ENCODE peak calls at places on chromosomes 16 and 17, in nine cellular contexts. I is lower leg skin, T is heart left ventricle, W is A549, O is HCT116, P is breast epithelium, F is tibial nerve, J is right lobe of liver, C is transverse colon. H is an unnamed sample.

GRCh38 chr17:57585341-57586098 is 159.6 kb downstream of the CCDC182 start:
- DNase-seq in I (no peak), T (no peak), W (no peak), O (no peak), P (no peak), F (no peak), J (no peak), C (no peak), H (peak)

GRCh38 chr17:64480951-64481350 is 15.9 kb downstream of the POLG2 start:
- DNase-seq in I (no peak), T (no peak), W (no peak), O (no peak), P (no peak), F (no peak), J (no peak), C (no peak), H (no peak)

GRCh38 chr17:59963738-59964454 is 644 bp downstream of the RNFT1 start:
- DNase-seq in I (no peak), T (peak), W (peak), O (no peak), P (no peak), F (peak), J (peak), C (peak), H (no peak)

GRCh38 chr17:36691606-36692005 is 90.2 kb downstream of the MRM1 start:
- DNase-seq in I (no peak), T (no peak), W (no peak), O (no peak), P (no peak), F (no peak), J (no peak), C (no peak), H (no peak)

GRCh38 chr17:57114085-57114673 is 29.1 kb downstream of the AKAP1 start:
- DNase-seq in I (peak), T (no peak), W (peak), O (no peak), P (no peak), F (peak), J (peak), C (peak), H (no peak)

GRCh38 chr17:57442401-57442823 is 186.1 kb downstream of the MSI2 start:
- DNase-seq in I (no peak), T (no peak), W (no peak), O (no peak), P (no peak), F (no peak), J (no peak), C (no peak), H (no peak)

GRCh38 chr17:76261421-76262215 is 3.5 kb upstream of the UBALD2 start:
- DNase-seq in I (no peak), T (no peak), W (no peak), O (no peak), P (no peak), F (no peak), J (no peak), C (no peak), H (peak)

GRCh38 chr17:74201250-74201649 is 2.2 kb upstream of the RPL38 start:
- DNase-seq in I (no peak), T (no peak), W (no peak), O (no peak), P (no peak), F (peak), J (no peak), C (peak), H (no peak)

GRCh38 chr16:22189473-22190168 is 16.5 kb upstream of the EEF2K start:
- DNase-seq in I (peak), T (peak), W (no peak), O (no peak), P (peak), F (peak), J (peak), C (peak), H (peak)

GRCh38 chr17:622356-622755 is 92.3 kb downstream of the VPS53 start:
- DNase-seq in I (no peak), T (no peak), W (no peak), O (no peak), P (no peak), F (no peak), J (no peak), C (no peak), H (no peak)

GRCh38 chr17:77098884-77099545 is 41.8 kb upstream of the SEC14L1 start:
- DNase-seq in I (no peak), T (no peak), W (no peak), O (no peak), P (no peak), F (peak), J (no peak), C (peak), H (peak)

GRCh38 chr17:57110152-57110542 is 25.1 kb downstream of the AKAP1 start:
- DNase-seq in I (no peak), T (peak), W (no peak), O (no peak), P (no peak), F (peak), J (no peak), C (no peak), H (no peak)

GRCh38 chr17:51422634-51423033 is 162.3 kb downstream of the UTP18 start:
- DNase-seq in I (no peak), T (no peak), W (no peak), O (no peak), P (no peak), F (no peak), J (no peak), C (no peak), H (no peak)

GRCh38 chr16:81770008-81770407 is 9.1 kb upstream of the PLCG2 start:
- DNase-seq in I (no peak), T (no peak), W (no peak), O (no peak), P (no peak), F (no peak), J (no peak), C (no peak), H (no peak)

GRCh38 chr17:68381076-68381900 is 76.0 kb downstream of the WIPI1 start:
- DNase-seq in I (no peak), T (no peak), W (no peak), O (peak), P (no peak), F (no peak), J (no peak), C (peak), H (peak)

GRCh38 chr16:85842848-85843247 is 43.4 kb downstream of the COX4I1 start:
- DNase-seq in I (no peak), T (no peak), W (no peak), O (no peak), P (no peak), F (no peak), J (no peak), C (no peak), H (no peak)

GRCh38 chr17:2388705-2389099 is 12.2 kb downstream of the MNT start:
- DNase-seq in I (no peak), T (no peak), W (no peak), O (no peak), P (no peak), F (no peak), J (no peak), C (no peak), H (no peak)
- TF ChIP-seq POLR2A in I (no peak), T (no peak), W (no peak), O (no peak), P (no peak), F (no peak), J (no peak), C (no peak), H (no peak)

GRCh38 chr16:58492735-58493134 is 7.2 kb upstream of the NDRG4 start:
- DNase-seq in I (no peak), T (peak), W (no peak), O (no peak), P (no peak), F (no peak), J (no peak), C (no peak), H (no peak)
- TF ChIP-seq CTCF in I (no peak), T (no peak), W (no peak), O (no peak), P (no peak), F (no peak), J (no peak), C (no peak), H (no peak)

GRCh38 chr17:72393553-72393952 is 272.7 kb downstream of the SOX9 start:
- DNase-seq in I (no peak), T (no peak), W (peak), O (peak), P (no peak), F (no peak), J (no peak), C (no peak), H (no peak)
- H3K4me3 ChIP-seq in I (no peak), T (no peak), W (no peak), O (peak), P (no peak), F (no peak), J (no peak), C (no peak), H (no peak)

GRCh38 chr17:7026471-7027115 is 3.7 kb downstream of the BCL6B start:
- DNase-seq in I (no peak), T (no peak), W (no peak), O (no peak), P (no peak), F (no peak), J (no peak), C (no peak), H (no peak)

GRCh38 chr17:7027335-7027734 is 4.5 kb downstream of the BCL6B start:
- DNase-seq in I (no peak), T (no peak), W (no peak), O (no peak), P (no peak), F (no peak), J (no peak), C (no peak), H (no peak)

GRCh38 chr17:7029096-7029495 is 6.2 kb downstream of the BCL6B start:
- DNase-seq in I (no peak), T (no peak), W (no peak), O (no peak), P (no peak), F (no peak), J (no peak), C (no peak), H (no peak)

GRCh38 chr17:7025240-7025639 is 2.4 kb downstream of the BCL6B start:
- DNase-seq in I (no peak), T (no peak), W (no peak), O (no peak), P (no peak), F (no peak), J (no peak), C (no peak), H (no peak)

GRCh38 chr17:7029659-7030058 is 6.2 kb upstream of the SLC16A13 start:
- DNase-seq in I (no peak), T (peak), W (no peak), O (no peak), P (no peak), F (no peak), J (no peak), C (peak), H (peak)
- TF ChIP-seq POLR2A in I (no peak), T (no peak), W (no peak), O (no peak), P (no peak), F (no peak), J (no peak), C (no peak), H (no peak)

GRCh38 chr17:27949304-27949703 is 56.1 kb upstream of the LYRM9 start:
- DNase-seq in I (no peak), T (no peak), W (no peak), O (no peak), P (no peak), F (no peak), J (no peak), C (no peak), H (no peak)
- TF ChIP-seq CTCF in I (no peak), T (no peak), W (no peak), O (no peak), P (no peak), F (no peak), J (no peak), C (no peak), H (no peak)

DNA sequence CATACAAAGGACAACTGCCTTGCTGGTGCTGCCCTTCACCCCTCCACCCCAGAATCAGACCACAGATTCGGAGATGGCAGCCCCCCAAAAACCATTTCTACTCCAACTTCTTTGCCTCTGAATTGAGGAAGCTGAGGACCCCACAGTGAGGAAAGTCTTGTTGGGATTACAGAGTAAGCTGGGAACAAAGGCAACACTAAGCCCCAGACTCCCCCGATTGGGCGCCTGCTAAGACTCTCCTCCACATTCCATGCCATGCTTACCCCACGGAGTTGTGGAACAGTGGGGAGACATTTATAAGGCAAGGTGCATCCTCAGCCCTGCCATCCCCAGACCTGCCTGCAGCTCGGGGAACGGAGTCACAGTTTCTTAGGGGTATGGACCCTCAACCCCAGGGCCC is 1.9 kb downstream of the GIT1 start:
- DNase-seq in I (no peak), T (peak), W (no peak), O (no peak), P (no peak), F (no peak), J (peak), C (no peak), H (no peak)
- H3K4me3 ChIP-seq in I (no peak), T (peak), W (peak), O (peak), P (peak), F (peak), J (no peak), C (no peak), H (peak)

DNA sequence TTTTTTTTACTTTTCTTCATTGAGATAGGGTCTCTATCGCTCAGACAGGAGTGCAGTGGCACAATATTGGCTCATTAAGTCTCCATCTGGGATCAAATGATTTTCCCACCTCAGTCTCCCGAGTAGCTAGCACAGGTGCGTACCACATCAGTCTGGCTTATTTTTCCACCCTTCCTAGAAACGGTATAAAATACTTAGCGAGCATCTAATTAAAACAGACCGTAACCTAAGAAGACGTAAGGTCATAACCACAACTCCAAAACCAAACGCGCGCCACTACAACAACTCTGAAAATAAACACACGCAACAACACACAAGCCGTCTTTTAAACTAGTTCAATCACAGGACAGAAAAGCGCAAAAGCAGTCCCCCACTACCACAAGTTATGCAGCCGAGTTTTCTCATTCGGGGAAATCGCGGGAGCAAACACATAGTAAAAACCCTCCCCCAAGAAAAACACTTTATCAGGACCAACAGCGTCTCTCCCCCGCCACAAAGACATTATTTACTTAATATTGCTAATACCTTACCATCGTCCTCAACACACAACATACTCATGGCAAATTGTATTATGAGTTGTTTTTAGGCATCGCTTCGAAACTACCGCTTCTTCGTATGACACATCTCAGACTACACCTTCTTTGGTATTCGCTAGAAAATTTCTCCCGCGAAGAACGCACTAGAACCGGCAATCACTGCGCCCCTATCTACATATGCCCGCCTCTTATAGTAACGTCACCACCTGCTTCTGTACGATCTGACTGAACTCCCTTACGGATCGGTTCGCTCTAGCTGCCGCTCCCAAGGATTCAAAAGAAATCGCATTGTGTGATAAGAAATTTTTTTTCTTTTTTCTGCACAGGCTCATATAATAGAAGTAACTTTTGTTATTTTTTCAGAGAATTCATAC is 32.8 kb downstream of the TEX14 start:
- DNase-seq in I (peak), T (peak), W (peak), O (peak), P (peak), F (peak), J (peak), C (peak), H (no peak)
- TF ChIP-seq POLR2A in I (peak), T (peak), W (peak), O (peak), P (peak), F (peak), J (peak), C (peak), H (peak)

GRCh38 chr16:68116256-68116853 is 31.2 kb downstream of the NFATC3 start:
- DNase-seq in I (no peak), T (no peak), W (peak), O (no peak), P (no peak), F (no peak), J (no peak), C (no peak), H (no peak)
- TF ChIP-seq CTCF in I (no peak), T (no peak), W (peak), O (peak), P (no peak), F (no peak), J (peak), C (peak), H (peak)

H was measured in upper lobe of left lung.